ENCODE peak calls at places on chromosomes 1 and 21, in eight cellular contexts. U is T-helper 2 cell; X is ELR; G is CD4-positive, alpha-beta T cell; R is activated CD8-positive, alpha-beta memory T cell treated with anti-CD3 and anti-CD28 coated beads for 24 hours; E is GM10248; D is WTC11; B is glomerular endothelial cell. Y is an unnamed sample.

GRCh38 chr1:100544791-100545190 is 6.9 kb downstream of the GPR88 start:
- DNase-seq in U (no peak), X (no peak), G (no peak), R (no peak), E (no peak), D (no peak), B (no peak), Y (no peak)

GRCh38 chr1:116712510-116712909 is 41.7 kb upstream of the CD2 start:
- DNase-seq in U (no peak), X (no peak), G (no peak), R (no peak), E (no peak), D (peak; percentile 20), B (no peak), Y (no peak)

GRCh38 chr1:228753236-228753741 is 18.0 kb downstream of the RHOU start:
- DNase-seq in U (no peak), X (no peak), G (no peak), R (no peak), E (no peak), D (no peak), B (no peak), Y (no peak)

GRCh38 chr21:38761531-38761930 is 44.2 kb upstream of the ETS2 start:
- DNase-seq in U (no peak), X (no peak), G (no peak), R (no peak), E (no peak), D (no peak), B (no peak), Y (no peak)

GRCh38 chr1:94864821-94865220 is 44.7 kb downstream of the SLC44A3 start:
- DNase-seq in U (no peak), X (peak; percentile 29), G (no peak), R (no peak), E (no peak), D (no peak), B (no peak), Y (no peak)

GRCh38 chr1:93178418-93178817 is 1.8 kb downstream of the TMED5 start:
- DNase-seq in U (no peak), X (peak; percentile 47), G (no peak), R (no peak), E (no peak), D (no peak), B (no peak), Y (no peak)

GRCh38 chr1:246262281-246262680 is 244.8 kb downstream of the SMYD3 start:
- DNase-seq in U (no peak), X (peak; percentile 13), G (no peak), R (no peak), E (no peak), D (no peak), B (no peak), Y (no peak)

GRCh38 chr1:59180715-59181114 is 116.2 kb upstream of the FGGY start:
- DNase-seq in U (no peak), X (no peak), G (no peak), R (no peak), E (no peak), D (no peak), B (no peak), Y (no peak)

GRCh38 chr1:42178249-42178648 is 13.7 kb upstream of the GUCA2A start:
- DNase-seq in U (no peak), X (no peak), G (no peak), R (no peak), E (no peak), D (no peak), B (no peak), Y (no peak)

GRCh38 chr1:55057956-55058298 is 18.6 kb downstream of the PCSK9 start:
- DNase-seq in U (no peak), X (no peak), G (no peak), R (no peak), E (no peak), D (no peak), B (no peak), Y (no peak)

GRCh38 chr1:154431586-154432373 is 26.6 kb downstream of the IL6R start:
- DNase-seq in U (no peak), X (peak; percentile 95), G (no peak), R (peak; percentile 73), E (no peak), D (no peak), B (no peak), Y (no peak)

GRCh38 chr21:44375686-44376320 is 22.4 kb downstream of the TRPM2 start:
- DNase-seq in U (no peak), X (no peak), G (no peak), R (no peak), E (no peak), D (no peak), B (no peak), Y (no peak)